ENCODE peak calls at places on chromosomes 7 and 10, in eight cellular contexts. D is CD4-positive, CD25-positive, alpha-beta regulatory T cell; W is HFFc6; L is posterior cingulate gyrus; C is renal cortical epithelial cell; U is SK-N-SH; A is T-helper 9 cell; H is NCI-H1417. E is an unnamed sample.

GRCh38 chr7:99794585-99795502 is 10.9 kb upstream of the CYP3A4 start:
- DNase-seq in D (no peak), W (no peak), L (no peak), C (peak; percentile 81), U (no peak), A (no peak), H (no peak), E (no peak)

GRCh38 chr10:21495002-21495685 is 30.3 kb downstream of the SKIDA1 start:
- DNase-seq in D (no peak), W (no peak), L (no peak), C (no peak), U (peak; percentile 67), A (no peak), H (no peak), E (no peak)

GRCh38 chr7:41574377-41574776 is 128.5 kb downstream of the INHBA start:
- DNase-seq in D (no peak), W (peak; percentile 80), L (no peak), C (no peak), U (no peak), A (no peak), H (no peak), E (no peak)

GRCh38 chr10:110510730-110511129 is 13.0 kb downstream of the DUSP5 start:
- DNase-seq in D (no peak), W (no peak), L (no peak), C (no peak), U (no peak), A (no peak), H (no peak), E (no peak)

GRCh38 chr10:3790272-3790671 is 5.3 kb upstream of the KLF6 start:
- DNase-seq in D (no peak), W (no peak), L (no peak), C (no peak), U (no peak), A (no peak), H (no peak), E (no peak)

GRCh38 chr7:144256112-144256511 is 8.5 kb downstream of the OR2A7 start:
- DNase-seq in D (no peak), W (no peak), L (no peak), C (peak; percentile 35), U (no peak), A (no peak), H (no peak), E (no peak)

GRCh38 chr10:93854985-93855384 is 38.8 kb upstream of the SLC35G1 start:
- DNase-seq in D (no peak), W (no peak), L (no peak), C (no peak), U (no peak), A (no peak), H (no peak), E (no peak)

GRCh38 chr7:28068811-28069216 is 111.8 kb downstream of the JAZF1 start:
- DNase-seq in D (no peak), W (peak; percentile 65), L (no peak), C (peak; percentile 32), U (no peak), A (no peak), H (peak; percentile 91), E (no peak)

GRCh38 chr7:99380032-99380822 is 5.7 kb downstream of the ARPC1B start:
- DNase-seq in D (peak; percentile 60), W (peak; percentile 27), L (no peak), C (no peak), U (no peak), A (no peak), H (no peak), E (peak; percentile 36)

GRCh38 chr7:116236020-116236630 is 25.8 kb downstream of the TES start:
- DNase-seq in D (peak; percentile 74), W (peak; percentile 44), L (peak; percentile 54), C (peak; percentile 54), U (peak; percentile 35), A (peak; percentile 50), H (peak; percentile 18), E (peak; percentile 52)

GRCh38 chr10:71269301-71270288 is 49.5 kb upstream of the SLC29A3 start:
- DNase-seq in D (no peak), W (no peak), L (no peak), C (no peak), U (no peak), A (no peak), H (no peak), E (no peak)

GRCh38 chr7:137965942-137966624 is 35.8 kb downstream of the CREB3L2 start:
- DNase-seq in D (no peak), W (no peak), L (no peak), C (no peak), U (no peak), A (no peak), H (no peak), E (no peak)

GRCh38 chr7:150329331-150330106 is 6.2 kb upstream of the ACTR3C start:
- DNase-seq in D (no peak), W (no peak), L (peak; percentile 58), C (no peak), U (no peak), A (no peak), H (no peak), E (no peak)

GRCh38 chr10:27899058-27899457 is 99.8 kb downstream of the ODAD2 start:
- DNase-seq in D (no peak), W (no peak), L (no peak), C (no peak), U (no peak), A (no peak), H (no peak), E (no peak)

GRCh38 chr7:91685544-91685943 is 195.0 kb downstream of the MTERF1 start:
- DNase-seq in D (no peak), W (peak; percentile 41), L (no peak), C (no peak), U (no peak), A (no peak), H (no peak), E (no peak)

E was measured in central memory CD4-positive, alpha-beta T cell.